ENCODE peak calls at places on chromosome 12, in six cellular contexts. T, F, M, L, H and V are unnamed samples.

GRCh38 chr12:17361224-17361623 is 728.8 kb downstream of the RERGL start:
- DNase-seq in T (no peak), F (no peak), M (no peak), L (no peak), H (no peak), V (no peak)

GRCh38 chr12:129771238-129771637 is 132.6 kb downstream of the TMEM132D start:
- DNase-seq in T (no peak), F (no peak), M (no peak), L (no peak), H (no peak), V (no peak)

GRCh38 chr12:124687695-124688301 is 120.4 kb upstream of the NCOR2 start:
- DNase-seq in T (peak), F (no peak), M (peak), L (no peak), H (peak), V (no peak)

GRCh38 chr12:55997535-55997859 is 421 bp downstream of the SUOX start:
- DNase-seq in T (no peak), F (peak), M (no peak), L (no peak), H (no peak), V (peak)

GRCh38 chr12:115468087-115468510 is 784.1 kb upstream of the TBX3 start:
- DNase-seq in T (no peak), F (no peak), M (peak), L (no peak), H (no peak), V (peak)

GRCh38 chr12:4193821-4194220 is 79.7 kb upstream of the CCND2 start:
- DNase-seq in T (no peak), F (no peak), M (no peak), L (no peak), H (no peak), V (no peak)

GRCh38 chr12:62943779-62944395 is 8.9 kb upstream of the PPM1H start:
- DNase-seq in T (no peak), F (no peak), M (no peak), L (no peak), H (no peak), V (no peak)

GRCh38 chr12:130049666-130050065 is 112.6 kb upstream of the FZD10 start:
- DNase-seq in T (no peak), F (no peak), M (no peak), L (no peak), H (no peak), V (peak)